ENCODE peak calls at places on chromosomes 4 and X, in four cellular contexts. O is A549, U is GM12878, A is SK-N-SH. X is an unnamed sample.

GRCh38 chr4:64432674-64433073 is 23.4 kb upstream of the TECRL start:
- DNase-seq in A (no peak), U (no peak), O (no peak), X (no peak)

GRCh38 chr4:2795558-2796260 is 2.8 kb downstream of the SH3BP2 start:
- DNase-seq in U (no peak), A (peak), O (no peak), X (no peak)

GRCh38 chrX:41475611-41476241 is 28.6 kb downstream of the NYX start:
- DNase-seq in O (no peak), A (no peak), U (no peak), X (peak)

GRCh38 chr4:78481180-78481579 is 70.4 kb upstream of the ANXA3 start:
- DNase-seq in A (no peak), U (no peak), O (no peak), X (no peak)

GRCh38 chrX:33434256-33435092 is 223.1 kb upstream of the DMD start:
- DNase-seq in A (peak), O (peak), U (no peak), X (peak)

GRCh38 chr4:74367656-74368055 is 2.7 kb downstream of the EREG start:
- DNase-seq in A (no peak), O (no peak), U (no peak), X (no peak)

GRCh38 chrX:11241720-11242119 is 51.5 kb upstream of the AMELX start:
- DNase-seq in O (no peak), U (no peak), A (no peak), X (no peak)

GRCh38 chr4:37803348-37803973 is 23.0 kb upstream of the PGM2 start:
- DNase-seq in A (peak), O (peak), U (no peak), X (peak)

GRCh38 chr4:136934601-136935000 is 597.7 kb downstream of the PCDH18 start:
- DNase-seq in U (no peak), A (no peak), O (no peak), X (no peak)

GRCh38 chr4:1249731-1250526 is 999 bp upstream of the CTBP1 start:
- DNase-seq in U (no peak), O (no peak), A (peak), X (peak)

DNA sequence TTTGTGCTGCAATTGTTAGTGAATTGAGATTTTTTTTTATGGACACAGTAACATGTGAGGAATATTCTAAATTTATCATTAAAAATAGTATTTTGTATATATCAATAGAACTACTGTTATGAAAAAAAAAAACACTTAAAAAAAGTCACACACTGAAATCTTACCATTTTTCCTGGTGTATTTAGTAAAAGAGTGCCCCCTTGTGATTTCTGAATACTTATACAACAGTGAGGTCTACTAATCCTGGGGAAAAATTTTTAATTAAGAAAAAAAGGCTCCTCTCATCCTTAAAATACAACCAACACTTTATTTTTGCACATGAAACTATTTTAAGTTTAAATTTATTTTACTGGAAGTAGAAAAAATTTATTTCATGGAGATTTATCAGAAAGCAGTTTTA is 56.4 kb upstream of the SPOCK3 start:
- DNase-seq in A (peak), U (no peak), O (peak), X (no peak)
- TF ChIP-seq PBX3 in A (no peak), U (no peak), O (no peak), X (no peak)

DNA sequence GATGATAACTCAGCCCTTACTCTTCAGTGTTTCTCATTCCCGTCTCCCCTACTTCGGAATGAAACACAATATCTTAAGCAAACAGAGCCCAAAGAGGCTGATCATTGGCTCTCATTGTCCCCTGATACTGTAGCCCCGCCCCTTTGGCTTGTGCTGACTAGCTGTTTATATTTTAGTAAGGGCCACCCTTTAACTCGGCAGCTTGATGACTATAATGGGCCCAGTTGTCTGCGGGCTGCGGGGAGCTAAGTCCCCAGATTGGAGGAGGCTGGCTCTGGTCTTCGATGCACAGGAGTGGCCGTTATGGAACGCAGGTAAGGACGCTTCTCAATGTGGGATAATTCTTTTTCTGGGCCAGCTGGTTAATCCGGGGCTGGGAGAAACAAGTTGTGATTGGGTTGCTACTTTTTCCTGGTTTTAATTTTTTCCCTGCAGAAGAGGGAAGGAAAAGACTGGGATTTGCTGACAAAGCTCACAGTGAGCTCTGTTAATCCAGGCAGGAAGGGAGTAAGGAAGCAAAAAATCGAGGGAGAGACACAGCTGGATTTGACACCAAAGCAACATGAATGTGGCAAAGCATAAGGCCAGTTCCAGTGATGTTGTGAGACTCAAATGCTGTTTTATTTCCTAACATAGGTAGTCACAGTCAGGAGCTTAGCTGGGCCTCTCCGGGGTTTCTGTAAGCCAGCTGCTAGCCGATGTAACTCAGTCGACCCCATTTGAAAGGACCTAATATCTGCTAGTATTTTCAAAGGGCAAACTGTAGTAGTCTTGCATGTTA is at the start of gene TRIM2:
- DNase-seq in U (no peak), A (no peak), O (no peak), X (peak)
- TF ChIP-seq PBX3 in U (no peak), A (no peak), O (no peak), X (no peak)

DNA sequence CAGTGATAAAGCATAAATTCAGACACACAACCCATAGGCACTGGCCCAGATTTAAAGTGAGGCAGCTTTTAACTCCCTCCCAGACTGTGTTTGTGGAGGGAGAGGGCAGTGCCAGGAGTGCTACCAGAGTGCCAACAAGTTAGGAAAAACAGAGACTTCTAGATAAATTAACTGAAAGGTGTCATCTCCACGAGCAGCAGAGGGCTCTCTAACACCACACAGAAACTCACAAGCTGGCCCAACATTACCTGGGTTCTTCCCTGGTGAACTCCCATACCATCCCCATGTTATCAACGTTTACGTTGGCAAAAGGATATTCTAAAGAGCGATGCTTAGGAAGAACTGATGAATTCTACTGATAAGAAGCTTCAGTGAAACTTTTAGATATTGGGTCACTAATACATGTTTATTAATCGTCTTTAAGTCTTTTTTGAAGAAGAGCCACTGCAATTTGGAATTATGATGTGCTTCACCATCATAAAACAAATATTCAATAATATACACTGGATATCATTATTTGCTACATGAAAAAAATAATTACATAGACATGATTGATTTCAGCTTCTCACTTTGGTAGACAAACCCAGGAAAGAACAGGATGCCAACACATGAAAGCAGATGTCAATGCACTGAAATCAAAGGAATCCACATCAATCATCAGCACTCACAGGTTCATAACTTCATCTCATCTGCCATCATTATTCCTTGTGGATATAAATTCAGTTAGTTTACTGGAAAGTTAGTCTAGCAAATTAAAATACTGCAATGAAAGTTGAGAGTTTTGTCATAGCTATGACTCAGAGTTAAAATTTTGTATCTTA is 121.2 kb upstream of the NAP1L5 start:
- DNase-seq in O (peak), U (peak), A (peak), X (peak)
- TF ChIP-seq PBX3 in O (no peak), U (no peak), A (no peak), X (no peak)

GRCh38 chrX:17412692-17413091 is 37.7 kb downstream of the NHS start:
- DNase-seq in U (no peak), A (peak), O (peak), X (no peak)

GRCh38 chrX:17411189-17411588 is 36.2 kb downstream of the NHS start:
- DNase-seq in A (no peak), O (no peak), U (no peak), X (no peak)

GRCh38 chrX:17414839-17415238 is 39.8 kb downstream of the NHS start:
- DNase-seq in A (no peak), U (no peak), O (no peak), X (no peak)

GRCh38 chrX:17414057-17414658 is 39.2 kb downstream of the NHS start:
- DNase-seq in A (no peak), O (no peak), U (no peak), X (no peak)

DNA sequence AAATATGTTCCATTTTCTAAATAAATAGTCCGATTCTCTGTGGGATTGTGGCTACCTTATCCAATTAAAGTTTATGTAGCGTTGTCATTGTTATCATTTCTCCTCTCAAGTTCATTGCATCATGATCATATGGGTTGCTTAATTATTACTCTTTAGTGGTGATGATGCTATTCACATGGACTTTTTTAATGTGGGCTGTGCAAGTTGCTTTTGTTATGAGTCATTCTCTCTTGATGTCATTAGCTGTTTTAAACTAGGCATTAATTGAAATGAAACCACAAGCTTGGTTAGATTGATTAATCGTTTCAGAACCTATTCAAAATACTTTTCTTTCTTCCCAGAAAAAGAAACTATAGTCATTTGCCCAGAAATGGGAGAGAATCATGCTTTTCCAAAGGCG is 38.2 kb downstream of the NHS start:
- DNase-seq in A (no peak), O (peak), U (no peak), X (no peak)
- TF ChIP-seq PBX3 in A (no peak), O (no peak), U (no peak), X (no peak)

DNA sequence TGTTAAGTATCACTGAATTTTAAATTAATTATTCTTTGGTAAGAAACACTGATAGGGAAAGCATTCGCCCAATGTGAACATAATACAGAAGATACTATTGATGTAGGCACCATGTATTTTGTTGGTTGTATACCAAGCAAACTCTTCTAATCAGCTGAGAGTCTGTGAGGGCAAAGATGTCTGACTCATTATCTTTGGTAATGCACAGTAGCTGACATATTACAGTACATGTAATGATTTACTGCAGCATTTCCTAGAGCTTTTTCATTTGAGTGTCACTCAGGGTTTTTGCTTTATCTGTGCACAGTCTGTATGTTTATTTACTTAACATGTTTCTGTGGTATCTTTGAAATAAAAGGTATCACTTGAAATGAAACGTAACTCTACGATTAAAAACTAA is 49.2 kb downstream of the CENPVL3 start:
- DNase-seq in U (no peak), A (no peak), O (no peak), X (no peak)
- TF ChIP-seq PBX3 in U (no peak), A (no peak), O (no peak), X (no peak)

X was measured in HepG2.